ENCODE peak calls at places on chromosome 12, in seven cellular contexts. G is Right ventricle myocardium superior, E is GM12865, Y is anterior cingulate cortex, K is M059J, H is NCI-H524, U is fibroblast of the conjunctiva. L is an unnamed sample.

GRCh38 chr12:90366286-90366685 is 588.7 kb downstream of the CCER1 start:
- DNase-seq in K (peak; percentile 38), Y (no peak), U (peak; percentile 1), H (no peak), E (no peak), G (no peak), L (no peak)

GRCh38 chr12:110073049-110073831 is 24.9 kb upstream of the C12orf76 start:
- DNase-seq in K (peak; percentile 36), Y (peak; percentile 90), E (peak; percentile 12), G (peak; percentile 58), U (no peak), H (no peak), L (peak; percentile 99)

GRCh38 chr12:109744991-109745942 is 31.6 kb downstream of the FAM222A start:
- DNase-seq in U (no peak), E (no peak), K (no peak), H (no peak), G (peak; percentile 2), Y (no peak), L (no peak)

GRCh38 chr12:55729592-55730446 is 1.0 kb upstream of the CD63 start:
- DNase-seq in K (peak; percentile 95), U (no peak), G (peak; percentile 95), H (peak; percentile 85), Y (peak; percentile 94), E (peak; percentile 80), L (peak; percentile 95)

GRCh38 chr12:1768585-1768984 is 51.8 kb upstream of the LRTM2 start:
- DNase-seq in U (peak; percentile 28), H (peak; percentile 29), K (no peak), Y (no peak), G (no peak), E (no peak), L (no peak)

GRCh38 chr12:12081836-12082497 is 11.2 kb downstream of the BCL2L14 start:
- DNase-seq in E (peak; percentile 48), U (peak; percentile 39), K (peak; percentile 60), G (no peak), H (no peak), Y (peak; percentile 14), L (peak; percentile 65)

GRCh38 chr12:31370645-31371620 is 45.0 kb upstream of the SINHCAF start:
- DNase-seq in K (peak; percentile 8), E (no peak), U (no peak), Y (no peak), G (no peak), H (no peak), L (no peak)

GRCh38 chr12:121814429-121815119 is 10.8 kb downstream of the SETD1B start:
- DNase-seq in H (no peak), G (peak; percentile 45), E (no peak), K (no peak), Y (no peak), U (no peak), L (no peak)

GRCh38 chr12:75660805-75661404 is 149.5 kb upstream of the KRR1 start:
- DNase-seq in G (no peak), K (peak; percentile 89), U (no peak), H (no peak), Y (no peak), E (no peak), L (no peak)

GRCh38 chr12:67638694-67639093 is 9.9 kb upstream of the DYRK2 start:
- DNase-seq in Y (no peak), K (no peak), G (no peak), U (no peak), E (no peak), H (no peak), L (no peak)

GRCh38 chr12:104784592-104784991 is 173.5 kb downstream of the SLC41A2 start:
- DNase-seq in G (no peak), K (no peak), E (no peak), Y (no peak), U (no peak), H (no peak), L (no peak)